ENCODE peak calls at places on chromosomes 5 and 9, in six cellular contexts. C, H, J, W, O and M are unnamed samples. For H3K36me3, the result is how much of the 10 kb centered on the place peaks cover.

GRCh38 chr5:78995521-78995920 is 10.4 kb upstream of the ARSB start:
- DNase-seq in C (no peak), H (no peak), J (no peak), W (no peak), O (no peak), M (no peak)

GRCh38 chr5:82100303-82101077 is 128.7 kb downstream of the ATG10 start:
- DNase-seq in C (no peak), H (no peak), J (no peak), W (no peak), O (no peak), M (no peak)

GRCh38 chr5:141513627-141514329 is 24.9 kb downstream of the PCDHGC5 start:
- DNase-seq in C (peak), H (peak), J (peak), W (no peak), O (no peak), M (peak)

GRCh38 chr9:110641350-110641749 is 27.2 kb upstream of the MUSK start:
- DNase-seq in C (no peak), H (no peak), J (no peak), W (no peak), O (no peak), M (no peak)

GRCh38 chr5:180006116-180006515 is 65.4 kb downstream of the RNF130 start:
- DNase-seq in C (no peak), H (no peak), J (no peak), W (no peak), O (no peak), M (no peak)

GRCh38 chr5:134845335-134845851 is 375 bp upstream of the C5orf24 start:
- DNase-seq in C (no peak), H (peak), J (no peak), W (no peak), O (no peak), M (no peak)

GRCh38 chr5:135127604-135128240 is 93.7 kb upstream of the PITX1 start:
- DNase-seq in C (no peak), H (peak), J (peak), W (no peak), O (no peak), M (no peak)

GRCh38 chr5:54103871-54104270 is 206.5 kb downstream of the ARL15 start:
- DNase-seq in C (no peak), H (no peak), J (no peak), W (no peak), O (no peak), M (no peak)

GRCh38 chr9:7656648-7657047 is 142.9 kb downstream of the DMAC1 start:
- DNase-seq in C (no peak), H (peak), J (peak), W (no peak), O (no peak), M (no peak)

GRCh38 chr9:122164286-122164685 is 4.6 kb downstream of the MORN5 start:
- DNase-seq in C (no peak), H (peak), J (no peak), W (no peak), O (no peak), M (no peak)

GRCh38 chr5:154205441-154206117 is 15.0 kb downstream of the GALNT10 start:
- DNase-seq in C (no peak), H (no peak), J (peak), W (no peak), O (no peak), M (no peak)

GRCh38 chr5:133140311-133140710 is 88.5 kb downstream of the HSPA4 start:
- DNase-seq in C (no peak), H (no peak), J (no peak), W (no peak), O (no peak), M (no peak)

GRCh38 chr5:129973716-129974426 is 69.6 kb downstream of the CHSY3 start:
- DNase-seq in C (no peak), H (no peak), J (peak), W (no peak), O (no peak), M (no peak)

GRCh38 chr9:83061036-83061435 is 1.9 kb downstream of the RASEF start:
- DNase-seq in C (no peak), H (peak), J (no peak), W (no peak), O (no peak), M (no peak)
- H3K4me3 ChIP-seq in C (no peak), H (peak), J (no peak), W (no peak), O (no peak), M (no peak)

DNA sequence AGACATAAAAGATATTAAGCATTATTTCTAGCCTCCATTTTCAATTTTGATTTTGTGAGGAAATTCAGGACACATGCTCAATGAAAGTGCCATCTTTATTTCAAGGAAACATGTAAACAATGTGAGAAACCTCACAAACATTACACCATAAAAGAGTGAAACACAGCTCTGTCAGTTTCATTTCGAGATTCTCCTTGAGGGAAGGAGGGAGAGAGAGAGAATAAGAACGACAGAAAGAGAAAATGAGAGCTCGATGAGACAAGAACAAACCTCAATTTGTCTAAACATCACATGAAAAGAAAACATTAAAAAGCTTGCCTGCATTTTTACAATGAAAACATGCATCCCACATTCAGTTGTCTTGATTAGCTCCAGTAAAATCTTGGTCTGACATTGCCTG is 553.5 kb upstream of the MEF2C start:
- DNase-seq in C (no peak), H (no peak), J (no peak), W (no peak), O (no peak), M (no peak)
- H3K27ac ChIP-seq in C (no peak), H (no peak), J (no peak), W (no peak), O (no peak), M (no peak)

GRCh38 chr9:31418419-31418818 is 966.0 kb upstream of the ACO1 start:
- DNase-seq in C (no peak), H (no peak), J (no peak), W (no peak), O (no peak), M (no peak)
- H3K36me3 ChIP-seq in C (under half), H (under half), J (under half), W (under half), O (under half), M (under half)

DNA sequence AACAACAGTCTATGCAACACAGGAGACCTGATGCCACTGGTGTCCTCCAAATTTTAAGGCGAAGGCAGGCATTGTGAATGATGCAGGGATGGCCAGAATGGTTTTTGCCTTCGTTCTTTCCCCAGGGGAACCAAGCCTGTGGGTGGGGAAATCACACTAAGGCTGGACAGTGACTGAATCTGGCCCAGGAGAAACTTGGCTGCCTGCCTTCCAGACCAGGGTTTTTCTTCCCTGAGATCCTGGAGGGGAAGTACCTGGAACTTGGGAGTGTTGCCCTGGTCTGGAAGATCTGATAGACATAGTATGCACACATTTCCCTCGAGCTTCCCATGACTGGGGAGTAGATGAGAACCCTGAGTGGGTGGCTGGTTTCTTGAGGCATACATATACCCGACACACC is 699 bp upstream of the IL11RA start:
- DNase-seq in C (peak), H (peak), J (peak), W (no peak), O (no peak), M (no peak)
- H3K4me3 ChIP-seq in C (peak), H (peak), J (peak), W (peak), O (no peak), M (peak)

DNA sequence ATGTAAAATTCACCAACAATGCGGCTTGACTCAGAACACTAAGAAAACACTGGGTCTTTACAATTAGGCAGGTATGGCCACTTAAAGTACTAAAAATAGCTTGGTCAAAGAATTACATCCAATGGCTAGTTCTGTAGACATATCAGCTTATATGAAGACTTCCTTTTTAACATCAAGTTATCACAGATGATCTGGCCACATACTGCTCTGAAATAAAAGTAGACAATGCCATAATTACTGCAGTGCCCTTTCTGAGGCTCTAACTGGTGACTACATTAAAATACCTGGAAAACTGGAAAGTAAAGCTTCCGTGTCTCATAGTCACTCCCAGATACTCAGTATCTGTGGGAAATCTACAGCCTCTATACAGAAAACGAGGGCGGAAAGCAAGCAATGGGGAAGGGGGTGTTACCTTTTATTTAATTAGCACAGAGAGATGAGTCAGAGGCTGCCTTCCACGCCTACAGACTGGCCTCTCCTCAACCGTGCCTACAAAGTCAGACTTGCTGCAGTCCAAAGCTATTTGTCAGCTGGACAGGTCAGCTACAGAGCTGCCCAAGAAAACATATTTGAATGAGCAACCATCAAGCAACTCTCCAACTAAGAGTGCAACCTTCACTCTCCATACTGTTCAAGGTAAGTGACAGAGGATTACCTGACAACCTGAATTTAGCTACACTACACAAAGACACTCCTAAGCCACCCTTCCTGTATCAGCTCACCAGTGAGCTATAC is 8.7 kb downstream of the SERINC5 start:
- DNase-seq in C (peak), H (peak), J (peak), W (peak), O (peak), M (peak)
- H3K27ac ChIP-seq in C (peak), H (peak), J (peak), W (peak), O (peak), M (peak)

GRCh38 chr9:34458013-34458966 is at the start of the genes DNAI1 and FAM219A:
- DNase-seq in C (peak), H (peak), J (peak), W (peak), O (peak), M (peak)
- H3K36me3 ChIP-seq in C (under half), H (under half), J (under half), W (under half), O (under half), M (under half)

DNA sequence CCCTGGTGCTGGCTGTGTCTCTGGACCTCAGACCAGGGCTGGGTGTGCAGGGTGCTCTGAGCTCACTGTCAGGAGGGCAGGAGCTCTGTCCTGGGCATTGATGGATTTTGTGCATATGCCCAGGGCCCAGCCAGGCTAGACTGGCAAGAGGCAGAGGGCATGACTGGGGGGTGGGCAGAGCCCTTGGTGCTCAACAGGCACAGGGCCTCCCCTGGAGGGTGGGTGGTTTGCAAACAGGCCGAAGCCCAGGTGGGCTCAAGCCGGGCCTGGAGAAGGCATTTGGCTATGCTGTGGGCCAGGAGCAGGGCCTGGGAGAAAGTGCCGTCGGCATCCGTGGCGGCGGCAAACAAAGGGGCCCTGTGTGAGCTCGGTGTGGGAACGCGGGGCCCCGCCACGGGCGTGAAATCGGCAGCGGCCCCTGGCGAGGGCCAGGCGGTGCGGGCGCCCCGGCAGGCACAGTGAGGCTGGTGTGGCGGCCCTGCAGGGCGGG is 1.9 kb upstream of the NRARP start:
- DNase-seq in C (no peak), H (no peak), J (no peak), W (no peak), O (no peak), M (no peak)
- H3K4me3 ChIP-seq in C (no peak), H (peak), J (no peak), W (no peak), O (no peak), M (no peak)

DNA sequence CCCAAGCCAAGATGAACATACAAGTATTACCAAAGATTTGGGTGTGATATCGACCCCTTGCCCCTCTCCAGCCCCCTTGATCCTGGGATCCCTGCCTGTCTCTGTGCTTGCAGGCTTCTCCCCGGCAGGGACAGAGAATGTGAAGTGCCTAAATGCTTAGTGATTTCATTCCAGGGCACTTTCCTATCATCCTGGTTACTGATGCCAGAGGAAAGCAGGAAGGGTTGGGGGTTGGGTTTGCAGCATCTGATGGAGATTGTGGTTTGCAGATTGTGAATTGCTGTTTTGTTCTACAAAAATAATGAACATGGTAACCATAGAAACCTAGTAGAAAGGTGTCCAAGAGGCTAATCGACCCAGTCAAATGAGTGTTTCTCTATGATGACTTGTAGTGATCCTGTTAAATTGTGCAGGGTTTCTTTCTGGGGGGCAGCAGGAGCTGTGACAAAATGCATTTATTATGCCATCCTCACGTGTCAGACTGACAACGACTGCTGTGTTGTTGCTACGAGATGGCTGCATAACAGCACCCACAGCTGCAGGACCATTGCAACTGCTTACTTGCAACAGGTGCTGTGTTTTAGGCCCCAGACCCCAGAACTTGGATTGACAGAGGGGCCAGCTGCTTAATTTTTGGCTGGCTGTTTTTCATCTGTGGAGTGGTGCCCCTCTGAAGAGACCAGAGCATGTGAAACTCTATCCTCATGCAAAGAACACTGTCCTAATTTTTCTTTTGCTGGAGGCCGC is 397.7 kb downstream of the GADD45G start:
- DNase-seq in C (no peak), H (no peak), J (no peak), W (no peak), O (no peak), M (no peak)
- H3K27ac ChIP-seq in C (peak), H (peak), J (no peak), W (no peak), O (no peak), M (peak)

GRCh38 chr5:96781031-96781733 is 26.6 kb downstream of the ERAP1 start:
- DNase-seq in C (no peak), H (no peak), J (peak), W (peak), O (no peak), M (no peak)
- H3K36me3 ChIP-seq in C (half or more), H (under half), J (under half), W (under half), O (half or more), M (under half)

GRCh38 chr9:133539434-133539833 is 4.9 kb downstream of the ADAMTSL2 start:
- DNase-seq in C (no peak), H (peak), J (no peak), W (no peak), O (no peak), M (no peak)
- H3K4me3 ChIP-seq in C (no peak), H (peak), J (no peak), W (no peak), O (no peak), M (peak)